ENCODE peak calls at places on chromosome 6, in eight cellular contexts. W is lower leg skin, U is psoas muscle, V is body of pancreas, O is AG09309, Y is adrenal gland, C is thoracic aorta, M is mesothelial cell of epicardium. Q is an unnamed sample.

GRCh38 chr6:70668499-70668812 is 773 bp downstream of the SMAP1 start:
- DNase-seq in W (no peak), U (no peak), V (no peak), O (no peak), Y (no peak), C (no peak), M (no peak), Q (no peak)

GRCh38 chr6:138287144-138287955 is 69.1 kb upstream of the PBOV1 start:
- DNase-seq in W (peak; percentile 21), U (no peak), V (peak; percentile 81), O (no peak), Y (peak; percentile 63), C (no peak), M (no peak), Q (no peak)

GRCh38 chr6:42766163-42766670 is 15.6 kb upstream of the BICRAL start:
- DNase-seq in W (no peak), U (peak; percentile 37), V (no peak), O (peak; percentile 40), Y (no peak), C (no peak), M (no peak), Q (peak; percentile 50)

GRCh38 chr6:52990342-52990741 is 4.7 kb downstream of the GSTA4 start:
- DNase-seq in W (no peak), U (no peak), V (no peak), O (no peak), Y (no peak), C (no peak), M (no peak), Q (no peak)

GRCh38 chr6:167336818-167337217 is 11.9 kb downstream of the TTLL2 start:
- DNase-seq in W (no peak), U (no peak), V (no peak), O (no peak), Y (no peak), C (no peak), M (no peak), Q (no peak)

GRCh38 chr6:82458705-82459104 is 95.1 kb downstream of the TPBG start:
- DNase-seq in W (no peak), U (no peak), V (no peak), O (no peak), Y (no peak), C (no peak), M (no peak), Q (no peak)

GRCh38 chr6:157607317-157608109 is 215.5 kb upstream of the SNX9 start:
- DNase-seq in W (no peak), U (no peak), V (no peak), O (no peak), Y (no peak), C (no peak), M (no peak), Q (no peak)

GRCh38 chr6:20364327-20364726 is 37.4 kb upstream of the E2F3 start:
- DNase-seq in W (no peak), U (no peak), V (no peak), O (no peak), Y (no peak), C (no peak), M (no peak), Q (no peak)

GRCh38 chr6:107532707-107533106 is 42.8 kb downstream of the SOBP start:
- DNase-seq in W (no peak), U (peak; percentile 48), V (no peak), O (no peak), Y (no peak), C (no peak), M (no peak), Q (no peak)

GRCh38 chr6:41600499-41601247 is 37.6 kb upstream of the MDFI start:
- DNase-seq in W (no peak), U (no peak), V (no peak), O (no peak), Y (no peak), C (no peak), M (no peak), Q (no peak)

GRCh38 chr6:163463795-163464194 is 49.3 kb downstream of the QKI start:
- DNase-seq in W (no peak), U (no peak), V (no peak), O (no peak), Y (no peak), C (no peak), M (no peak), Q (no peak)

GRCh38 chr6:82363368-82364086 is at the start of gene TPBG:
- DNase-seq in W (peak; percentile 28), U (peak; percentile 59), V (peak; percentile 54), O (peak; percentile 60), Y (peak; percentile 2), C (no peak), M (peak; percentile 73), Q (no peak)

GRCh38 chr6:139147628-139148027 is 12.7 kb downstream of the HECA start:
- DNase-seq in W (no peak), U (no peak), V (no peak), O (no peak), Y (no peak), C (no peak), M (no peak), Q (no peak)

GRCh38 chr6:154984146-154984545 is 11.0 kb upstream of the TIAM2 start:
- DNase-seq in W (no peak), U (no peak), V (no peak), O (no peak), Y (no peak), C (no peak), M (no peak), Q (no peak)

GRCh38 chr6:50849016-50849748 is 30.5 kb downstream of the TFAP2B start:
- DNase-seq in W (no peak), U (no peak), V (no peak), O (no peak), Y (no peak), C (no peak), M (no peak), Q (no peak)

GRCh38 chr6:12032783-12033573 is 20.9 kb downstream of the HIVEP1 start:
- DNase-seq in W (no peak), U (no peak), V (no peak), O (no peak), Y (no peak), C (no peak), M (no peak), Q (no peak)

GRCh38 chr6:12033770-12034169 is 21.7 kb downstream of the HIVEP1 start:
- DNase-seq in W (no peak), U (no peak), V (no peak), O (no peak), Y (no peak), C (no peak), M (no peak), Q (no peak)

GRCh38 chr6:12034349-12034748 is 22.2 kb downstream of the HIVEP1 start:
- DNase-seq in W (no peak), U (no peak), V (peak; percentile 40), O (no peak), Y (no peak), C (no peak), M (no peak), Q (no peak)

GRCh38 chr6:12036766-12037165 is 24.7 kb downstream of the HIVEP1 start:
- DNase-seq in W (no peak), U (no peak), V (no peak), O (no peak), Y (no peak), C (no peak), M (no peak), Q (no peak)

DNA sequence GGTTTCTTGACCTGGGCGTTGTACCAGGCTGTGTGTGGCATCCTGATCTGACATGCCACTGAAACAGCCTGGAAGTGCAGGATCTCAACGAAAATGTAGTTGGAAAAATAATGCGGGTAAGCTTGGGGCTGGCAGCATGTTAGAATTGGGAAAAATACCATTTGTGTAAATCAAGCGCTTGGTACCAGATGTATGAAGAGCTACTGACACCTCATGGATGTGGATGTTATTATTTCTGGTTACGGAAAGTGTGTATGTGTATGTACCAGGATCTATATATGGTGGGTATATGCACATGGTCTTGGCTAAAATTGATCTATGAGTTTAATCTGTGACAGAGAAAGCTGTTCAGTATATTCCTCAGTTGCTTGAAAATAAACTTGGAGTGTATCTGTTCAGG is 22.7 kb downstream of the HIVEP1 start:
- DNase-seq in W (no peak), U (no peak), V (no peak), O (no peak), Y (no peak), C (no peak), M (no peak), Q (no peak)
- TF ChIP-seq CTCF in W (no peak), U (no peak), V (peak; percentile 32), O (no peak), Y (no peak), C (no peak), M (no peak), Q (no peak)

GRCh38 chr6:110517601-110518280 is 41.3 kb upstream of the SLC22A16 start:
- DNase-seq in W (no peak), U (no peak), V (no peak), O (no peak), Y (no peak), C (no peak), M (no peak), Q (no peak)

GRCh38 chr6:110520188-110520956 is 44.0 kb upstream of the SLC22A16 start:
- DNase-seq in W (no peak), U (no peak), V (no peak), O (no peak), Y (no peak), C (no peak), M (no peak), Q (no peak)

GRCh38 chr6:110520992-110521543 is 44.7 kb upstream of the SLC22A16 start:
- DNase-seq in W (no peak), U (no peak), V (no peak), O (no peak), Y (no peak), C (no peak), M (no peak), Q (no peak)

GRCh38 chr6:110517034-110517433 is 40.6 kb upstream of the SLC22A16 start:
- DNase-seq in W (no peak), U (no peak), V (no peak), O (no peak), Y (no peak), C (no peak), M (no peak), Q (no peak)

DNA sequence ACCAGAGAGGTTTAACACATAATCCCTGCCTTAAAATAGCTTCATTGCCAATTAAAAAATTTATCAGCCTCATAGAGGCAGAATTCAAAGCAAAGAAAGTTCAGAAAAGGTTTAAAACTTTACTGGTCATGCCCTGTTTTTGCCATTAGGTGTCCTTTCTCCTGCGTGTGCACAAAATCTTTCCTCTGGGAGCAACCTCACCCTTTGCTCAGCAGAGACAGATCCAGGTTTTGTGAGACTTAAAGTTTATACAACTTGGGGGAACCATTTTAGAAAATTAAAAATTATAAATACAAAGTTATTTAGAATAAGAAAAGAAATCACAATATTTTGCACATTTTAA is 41.8 kb upstream of the SLC22A16 start:
- DNase-seq in W (no peak), U (no peak), V (no peak), O (no peak), Y (no peak), C (no peak), M (no peak), Q (no peak)
- TF ChIP-seq CTCF in W (no peak), U (no peak), V (peak; percentile 18), O (peak; percentile 69), Y (peak; percentile 29), C (no peak), M (peak; percentile 62), Q (no peak)

GRCh38 chr6:6583836-6584235 is 4.7 kb upstream of the LY86 start:
- DNase-seq in W (no peak), U (no peak), V (no peak), O (no peak), Y (no peak), C (no peak), M (no peak), Q (no peak)
- TF ChIP-seq CTCF in W (no peak), U (no peak), V (no peak), O (no peak), Y (no peak), C (no peak), M (no peak), Q (no peak)

GRCh38 chr6:160134779-160135547 is 13.3 kb downstream of the SLC22A1 start:
- DNase-seq in W (no peak), U (no peak), V (no peak), O (no peak), Y (no peak), C (no peak), M (no peak), Q (no peak)
- TF ChIP-seq CTCF in W (no peak), U (no peak), V (no peak), O (no peak), Y (no peak), C (no peak), M (no peak), Q (no peak)

Q was measured in natural killer cell.